ENCODE peak calls at places on chromosomes 7 and 10, in nine cellular contexts. L is Panc1, S is progenitor cell of endocrine pancreas, E is AG04450, F is Peyer's patch, C is heart right ventricle, R is GM06990, Z is right lobe of liver, Q is Calu3. W is an unnamed sample.

GRCh38 chr7:2971914-2972530 is 71.6 kb downstream of the CARD11 start:
- DNase-seq in L (no peak), Q (no peak), S (no peak), E (no peak), R (peak; percentile 45), C (no peak), Z (no peak), F (peak; percentile 43), W (peak; percentile 45)

GRCh38 chr7:18610331-18610948 is 114.9 kb downstream of the HDAC9 start:
- DNase-seq in F (no peak), Q (peak; percentile 60), S (peak; percentile 10), R (no peak), C (no peak), Z (no peak), L (peak; percentile 25), E (no peak), W (no peak)

GRCh38 chr10:46555713-46556514 is 544 bp downstream of the GPRIN2 start:
- DNase-seq in F (peak; percentile 68), L (no peak), E (no peak), C (no peak), Q (peak; percentile 54), S (peak; percentile 63), Z (peak; percentile 30), R (no peak), W (no peak)

GRCh38 chr7:1872191-1873069 is 202.4 kb downstream of the ELFN1 start:
- DNase-seq in Z (peak; percentile 58), L (no peak), R (no peak), Q (no peak), E (no peak), C (no peak), S (no peak), F (no peak), W (no peak)

GRCh38 chr7:5225616-5226290 is 35.7 kb downstream of the WIPI2 start:
- DNase-seq in Q (no peak), C (no peak), F (no peak), R (no peak), Z (no peak), E (no peak), L (no peak), S (no peak), W (no peak)

GRCh38 chr10:44963772-44964633 is 4.4 kb downstream of the RASSF4 start:
- DNase-seq in Q (peak; percentile 57), E (no peak), C (peak; percentile 83), F (peak; percentile 78), Z (peak; percentile 61), R (peak; percentile 66), L (no peak), S (no peak), W (no peak)

GRCh38 chr7:115096262-115096661 is 174.4 kb downstream of the MDFIC start:
- DNase-seq in S (no peak), F (no peak), E (no peak), R (no peak), Z (no peak), L (no peak), C (no peak), Q (no peak), W (no peak)

GRCh38 chr10:13518076-13518692 is 10.6 kb downstream of the BEND7 start:
- DNase-seq in S (no peak), E (no peak), Z (no peak), R (no peak), L (peak; percentile 2), C (no peak), Q (no peak), F (no peak), W (no peak)

GRCh38 chr10:76080991-76081390 is 649.6 kb downstream of the LRMDA start:
- DNase-seq in C (no peak), Z (no peak), Q (no peak), R (no peak), L (no peak), S (no peak), F (no peak), E (no peak), W (no peak)

DNA sequence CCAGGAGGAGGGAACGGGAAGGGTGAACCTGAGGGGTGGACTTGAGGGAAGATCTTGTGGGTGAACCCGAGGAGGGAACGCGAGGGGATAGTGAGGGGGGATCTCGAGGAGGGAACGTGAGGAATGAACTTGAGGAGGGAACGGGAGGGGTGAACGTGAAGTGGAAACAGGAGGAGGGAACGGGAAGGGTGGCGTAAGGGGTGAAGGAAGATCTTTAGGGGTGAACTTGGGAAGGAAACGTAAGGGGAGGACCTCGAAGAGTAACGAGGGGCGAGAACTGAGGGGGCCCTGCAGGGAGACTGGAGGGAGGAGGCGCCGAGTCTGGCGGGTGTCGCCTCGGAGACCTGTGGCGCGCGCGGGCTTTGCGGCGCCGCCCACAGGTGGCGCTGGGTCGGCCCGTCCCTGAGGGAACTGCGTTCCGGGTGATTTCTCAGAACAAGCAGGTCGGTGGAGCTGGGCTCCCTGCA is 677 bp downstream of the MYO3A start:
- DNase-seq in R (peak; percentile 63), C (peak; percentile 7), E (no peak), F (no peak), L (no peak), S (peak; percentile 51), Z (no peak), Q (peak; percentile 56), W (no peak)
- TF ChIP-seq CTCF in R (peak; percentile 62), C (peak; percentile 14), E (no peak), F (no peak), L (peak; percentile 60), S (peak; percentile 78), Z (no peak), Q (peak; percentile 52), W (peak; percentile 54)

GRCh38 chr10:132311338-132311939 is 3.7 kb upstream of the STK32C start:
- DNase-seq in Q (peak; percentile 83), L (no peak), S (peak; percentile 48), Z (no peak), F (peak; percentile 25), C (no peak), E (no peak), R (no peak), W (no peak)
- TF ChIP-seq CTCF in Q (peak; percentile 36), L (no peak), S (peak; percentile 44), Z (no peak), F (no peak), C (no peak), E (no peak), R (no peak), W (no peak)

DNA sequence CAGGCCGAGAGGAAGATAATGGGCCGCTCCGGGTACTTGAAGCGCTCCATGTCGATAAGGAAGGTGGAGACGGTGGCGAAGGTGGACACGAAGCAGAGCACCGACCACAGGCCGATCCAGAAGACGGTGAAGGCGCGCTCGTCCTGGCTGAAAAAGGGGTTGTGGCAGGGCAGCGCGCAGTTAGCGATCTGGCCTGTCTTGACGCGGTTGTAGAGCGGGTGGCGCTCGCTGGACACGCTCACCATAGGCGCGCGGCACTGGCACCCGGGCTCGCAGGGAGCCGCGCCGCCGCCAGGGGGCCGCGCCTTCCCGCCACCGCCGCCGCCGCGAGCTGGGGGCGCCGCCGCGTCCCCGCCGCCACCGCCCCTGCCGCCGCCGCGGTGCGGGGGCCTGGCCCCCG is 1.6 kb downstream of the FZD8 start:
- DNase-seq in L (no peak), F (peak; percentile 66), Q (peak; percentile 78), S (peak; percentile 62), C (peak; percentile 72), E (peak; percentile 20), Z (peak; percentile 80), R (peak; percentile 36), W (no peak)
- TF ChIP-seq CTCF in L (peak; percentile 61), F (peak; percentile 47), Q (peak; percentile 47), S (peak; percentile 56), C (peak; percentile 57), E (peak; percentile 28), Z (peak; percentile 43), R (peak; percentile 35), W (peak; percentile 36)

GRCh38 chr7:102066476-102066875 is 220.2 kb upstream of the SH2B2 start:
- DNase-seq in Z (no peak), E (no peak), Q (no peak), S (no peak), L (no peak), C (no peak), F (no peak), R (no peak), W (no peak)

GRCh38 chr7:102069913-102070629 is 216.6 kb upstream of the SH2B2 start:
- DNase-seq in Z (no peak), E (no peak), F (no peak), C (no peak), Q (no peak), R (no peak), L (no peak), S (no peak), W (no peak)

GRCh38 chr7:102065226-102065625 is 221.4 kb upstream of the SH2B2 start:
- DNase-seq in Q (no peak), S (no peak), E (no peak), F (no peak), L (no peak), C (no peak), Z (no peak), R (no peak), W (no peak)

GRCh38 chr7:102072003-102072402 is 214.7 kb upstream of the SH2B2 start:
- DNase-seq in Z (no peak), S (no peak), Q (no peak), L (no peak), E (no peak), C (no peak), F (no peak), R (no peak), W (no peak)

DNA sequence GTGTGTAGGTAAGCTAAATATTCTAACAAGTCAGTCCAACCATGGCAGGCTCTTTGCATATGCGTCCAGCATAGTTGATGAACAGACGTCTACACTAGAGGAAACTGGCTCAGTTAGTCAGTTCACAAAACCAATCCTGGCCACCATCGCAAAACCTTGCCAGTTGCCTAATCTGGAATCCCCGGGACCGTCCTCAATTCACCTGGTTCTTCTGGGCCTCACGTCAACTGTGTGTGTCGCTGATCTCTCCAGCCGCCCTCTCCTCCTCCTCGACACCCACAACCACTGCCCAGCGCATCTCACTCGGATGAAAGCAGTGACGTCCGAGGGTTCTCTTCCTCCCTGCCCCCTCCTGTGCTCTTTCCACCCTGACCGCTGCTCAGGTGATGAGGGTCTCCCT is 217.8 kb upstream of the SH2B2 start:
- DNase-seq in E (no peak), Z (no peak), L (no peak), S (no peak), R (no peak), F (no peak), Q (no peak), C (no peak), W (no peak)
- TF ChIP-seq CTCF in E (no peak), Z (no peak), L (no peak), S (no peak), R (no peak), F (no peak), Q (no peak), C (no peak), W (no peak)

DNA sequence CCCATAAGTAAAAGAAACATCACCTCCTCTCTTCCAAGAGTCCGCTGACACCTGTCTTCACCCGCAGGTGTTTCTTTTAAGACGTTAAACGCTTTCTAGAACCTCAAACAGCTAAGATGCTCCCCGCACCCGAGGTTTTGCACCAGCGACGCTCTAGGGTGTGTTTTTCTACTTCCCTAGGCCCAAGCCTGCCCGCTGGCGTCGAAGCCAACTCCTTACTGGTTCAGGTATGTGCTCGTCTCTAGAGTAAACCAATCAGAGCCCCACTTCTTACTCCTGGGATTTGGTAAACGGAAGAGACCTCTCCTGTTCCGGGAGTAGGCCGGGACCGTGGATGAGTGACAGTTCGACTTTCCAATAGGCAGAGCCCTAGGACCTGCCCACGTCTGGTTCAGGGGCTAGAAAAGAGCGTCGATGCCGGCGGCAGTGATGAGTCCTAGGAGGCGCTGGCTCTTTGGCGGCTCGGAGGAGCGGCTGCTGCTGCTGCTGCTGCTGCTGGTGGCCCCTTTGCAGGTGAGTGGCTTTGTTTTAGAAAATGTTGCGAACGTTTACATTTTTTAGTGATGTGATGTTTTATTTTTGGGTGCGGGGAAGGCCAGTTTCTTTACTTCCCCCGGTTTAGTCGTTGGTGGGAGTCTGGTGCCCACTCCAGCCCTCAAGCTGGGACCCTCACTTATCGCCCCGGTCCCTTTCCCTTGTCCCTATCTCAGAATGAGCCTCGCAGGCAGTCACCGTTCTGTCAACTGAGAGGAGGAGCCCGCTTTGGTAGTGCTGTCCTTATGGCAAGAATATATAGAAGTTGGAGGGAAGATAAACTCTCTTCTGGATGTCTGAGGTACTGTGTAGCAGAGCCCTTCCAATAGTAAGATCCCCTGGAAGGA is at the start of gene BPGM:
- DNase-seq in C (peak; percentile 93), F (peak; percentile 99), S (peak; percentile 94), E (peak; percentile 100), R (peak; percentile 94), Z (peak; percentile 95), L (peak; percentile 100), Q (peak; percentile 98), W (peak; percentile 100)
- TF ChIP-seq CTCF in C (no peak), F (no peak), S (peak; percentile 43), E (peak; percentile 27), R (peak; percentile 43), Z (no peak), L (peak; percentile 58), Q (no peak), W (peak; percentile 43)